ENCODE peak calls at places on chromosomes 11 and 22, in four cellular contexts. I is GM13977, P is EL, S is thoracic aorta. J is an unnamed sample.

GRCh38 chr11:1163911-1164735 is 6.4 kb downstream of the MUC5AC start:
- DNase-seq in I (peak; percentile 27), P (no peak), S (no peak), J (no peak)

GRCh38 chr11:130074736-130075135 is 5.0 kb downstream of the APLP2 start:
- DNase-seq in I (no peak), P (no peak), S (no peak), J (no peak)

GRCh38 chr11:61791737-61792309 is 576 bp downstream of the TMEM258 start:
- DNase-seq in I (peak; percentile 54), P (peak; percentile 91), S (peak; percentile 54), J (peak; percentile 76)

GRCh38 chr11:130475426-130476053 is 27.1 kb downstream of the ADAMTS15 start:
- DNase-seq in I (no peak), P (no peak), S (no peak), J (no peak)

GRCh38 chr11:132496341-132496740 is 1036.0 kb downstream of the OPCML start:
- DNase-seq in I (no peak), P (peak; percentile 40), S (no peak), J (no peak)

GRCh38 chr11:32643526-32643925 is 59.9 kb downstream of the EIF3M start:
- DNase-seq in I (no peak), P (peak; percentile 34), S (no peak), J (peak; percentile 34)

GRCh38 chr11:9758676-9759518 is 95.0 kb downstream of the SWAP70 start:
- DNase-seq in I (peak; percentile 71), P (peak; percentile 89), S (peak; percentile 23), J (peak; percentile 51)

GRCh38 chr11:99277281-99277680 is 256.5 kb downstream of the CNTN5 start:
- DNase-seq in I (no peak), P (no peak), S (no peak), J (no peak)

GRCh38 chr22:47188337-47189055 is 426.0 kb downstream of the TBC1D22A start:
- DNase-seq in I (no peak), P (no peak), S (no peak), J (no peak)

GRCh38 chr11:44421090-44421675 is 111.2 kb upstream of the ALX4 start:
- DNase-seq in I (no peak), P (no peak), S (no peak), J (no peak)

GRCh38 chr11:118265954-118266353 is 1.9 kb upstream of the MPZL2 start:
- DNase-seq in I (no peak), P (no peak), S (no peak), J (no peak)

J was measured in NCI-H226.